ENCODE peak calls at places on chromosomes 12 and 14, in nine cellular contexts. K is GM18507, D is HFFc6, B is glutamatergic neuron, Z is NCI-H2081, V is NCI-H524 treated with DMSO at 0.1 percent for 48 hours, N is fibroblast of mammary gland, J is NCI-H1417, P is AML-193. I is an unnamed sample.

GRCh38 chr12:101018540-101018939 is 191.5 kb downstream of the SLC5A8 start:
- DNase-seq in K (no peak), D (peak; percentile 75), B (no peak), Z (no peak), V (no peak), N (peak; percentile 82), J (no peak), P (no peak), I (no peak)

GRCh38 chr14:31990959-31991541 is 86.1 kb upstream of the ARHGAP5 start:
- DNase-seq in K (no peak), D (peak; percentile 52), B (no peak), Z (no peak), V (no peak), N (peak; percentile 70), J (no peak), P (no peak), I (no peak)

GRCh38 chr14:105999361-106000028 is 473.1 kb downstream of the TMEM121 start:
- DNase-seq in K (no peak), D (no peak), B (no peak), Z (peak; percentile 4), V (no peak), N (peak; percentile 41), J (peak; percentile 49), P (peak; percentile 22), I (peak; percentile 42)

GRCh38 chr12:25155031-25155576 is 39.9 kb downstream of the DNAI7 start:
- DNase-seq in K (peak; percentile 14), D (peak; percentile 55), B (no peak), Z (peak; percentile 20), V (no peak), N (peak; percentile 49), J (peak; percentile 66), P (peak; percentile 48), I (peak; percentile 10)

GRCh38 chr12:49553512-49554088 is 14.3 kb downstream of the MCRS1 start:
- DNase-seq in K (no peak), D (peak; percentile 32), B (no peak), Z (peak; percentile 77), V (peak; percentile 16), N (peak; percentile 16), J (peak; percentile 91), P (peak; percentile 38), I (no peak)

GRCh38 chr12:70043490-70044138 is 199.6 kb upstream of the CNOT2 start:
- DNase-seq in K (no peak), D (no peak), B (no peak), Z (peak; percentile 30), V (no peak), N (peak; percentile 10), J (no peak), P (no peak), I (no peak)

GRCh38 chr14:76780058-76780345 is 18.7 kb downstream of the VASH1 start:
- DNase-seq in K (no peak), D (no peak), B (no peak), Z (no peak), V (no peak), N (no peak), J (no peak), P (no peak), I (no peak)

GRCh38 chr14:61280092-61280525 is 1.0 kb downstream of the TMEM30B start:
- DNase-seq in K (no peak), D (no peak), B (no peak), Z (no peak), V (no peak), N (no peak), J (no peak), P (no peak), I (no peak)

GRCh38 chr12:6953417-6954315 is 2.5 kb downstream of the PTPN6 start:
- DNase-seq in K (no peak), D (no peak), B (no peak), Z (no peak), V (no peak), N (no peak), J (no peak), P (peak; percentile 93), I (no peak)

GRCh38 chr12:5514016-5514415 is 82.1 kb downstream of the NTF3 start:
- DNase-seq in K (no peak), D (no peak), B (no peak), Z (no peak), V (no peak), N (no peak), J (no peak), P (no peak), I (no peak)

GRCh38 chr12:92000587-92000986 is 145.1 kb downstream of the BTG1 start:
- DNase-seq in K (no peak), D (no peak), B (no peak), Z (no peak), V (no peak), N (peak; percentile 25), J (no peak), P (no peak), I (no peak)

I was measured in GM12891.